ENCODE peak calls at places on chromosome 12, in six cellular contexts. M, I, U, E, H and J are unnamed samples.

GRCh38 chr12:6430124-6430989 is 14.4 kb upstream of the CD27 start:
- DNase-seq in M (peak), I (peak), U (peak), E (peak), H (peak), J (peak)

GRCh38 chr12:50218386-50218785 is 51.2 kb upstream of the CERS5 start:
- DNase-seq in M (no peak), I (no peak), U (no peak), E (no peak), H (peak), J (no peak)

GRCh38 chr12:109112720-109113465 is 3.5 kb upstream of the ACACB start:
- DNase-seq in M (no peak), I (no peak), U (no peak), E (peak), H (no peak), J (no peak)

GRCh38 chr12:44246481-44247105 is 410.7 kb downstream of the TMEM117 start:
- DNase-seq in M (no peak), I (peak), U (no peak), E (no peak), H (no peak), J (peak)

GRCh38 chr12:109596418-109597244 is 23.0 kb downstream of the MVK start:
- DNase-seq in M (no peak), I (no peak), U (no peak), E (no peak), H (no peak), J (no peak)

GRCh38 chr12:93098077-93098476 is 169.0 kb upstream of the EEA1 start:
- DNase-seq in M (peak), I (peak), U (no peak), E (peak), H (peak), J (no peak)

GRCh38 chr12:62448436-62448835 is 18.2 kb upstream of the MON2 start:
- DNase-seq in M (no peak), I (no peak), U (no peak), E (no peak), H (no peak), J (no peak)

GRCh38 chr12:75784591-75784990 is 247.0 kb downstream of the PHLDA1 start:
- DNase-seq in M (peak), I (peak), U (no peak), E (peak), H (no peak), J (no peak)

GRCh38 chr12:19496249-19497208 is 57.2 kb downstream of the AEBP2 start:
- DNase-seq in M (no peak), I (no peak), U (no peak), E (no peak), H (no peak), J (no peak)

GRCh38 chr12:4962539-4963486 is 53.1 kb downstream of the KCNA1 start:
- DNase-seq in M (no peak), I (no peak), U (no peak), E (no peak), H (peak), J (no peak)

GRCh38 chr12:75722714-75723200 is 211.3 kb upstream of the KRR1 start:
- DNase-seq in M (no peak), I (peak), U (peak), E (peak), H (peak), J (peak)

GRCh38 chr12:42756841-42757661 is 167.5 kb upstream of the PRICKLE1 start:
- DNase-seq in M (no peak), I (peak), U (peak), E (no peak), H (peak), J (peak)

GRCh38 chr12:93886533-93887511 is 209.6 kb downstream of the CRADD start:
- DNase-seq in M (no peak), I (peak), U (peak), E (no peak), H (no peak), J (peak)

GRCh38 chr12:94172973-94173372 is 24.6 kb downstream of the PLXNC1 start:
- DNase-seq in M (no peak), I (peak), U (peak), E (peak), H (peak), J (peak)

GRCh38 chr12:2853626-2854025 is 3.2 kb downstream of the TEX52 start:
- DNase-seq in M (peak), I (peak), U (no peak), E (peak), H (peak), J (peak)

GRCh38 chr12:48388938-48389337 is 38.2 kb upstream of the ZNF641 start:
- DNase-seq in M (no peak), I (no peak), U (no peak), E (no peak), H (peak), J (no peak)

GRCh38 chr12:14390885-14391530 is 25.5 kb downstream of the ATF7IP start:
- DNase-seq in M (no peak), I (no peak), U (no peak), E (no peak), H (no peak), J (no peak)

GRCh38 chr12:14393736-14394135 is 28.3 kb downstream of the ATF7IP start:
- DNase-seq in M (no peak), I (peak), U (no peak), E (no peak), H (no peak), J (no peak)

GRCh38 chr12:14394317-14395058 is 29.0 kb downstream of the ATF7IP start:
- DNase-seq in M (no peak), I (peak), U (no peak), E (no peak), H (peak), J (peak)

GRCh38 chr12:14396071-14396470 is 30.6 kb downstream of the ATF7IP start:
- DNase-seq in M (no peak), I (no peak), U (no peak), E (no peak), H (no peak), J (no peak)

GRCh38 chr12:14395059-14395778 is 29.7 kb downstream of the ATF7IP start:
- DNase-seq in M (no peak), I (no peak), U (no peak), E (no peak), H (no peak), J (no peak)
- TF ChIP-seq CTCF in M (no peak), I (no peak), U (no peak), E (no peak), H (no peak), J (no peak)

GRCh38 chr12:16588812-16589211 is 17.1 kb downstream of the LMO3 start:
- DNase-seq in M (no peak), I (no peak), U (no peak), E (no peak), H (peak), J (no peak)

GRCh38 chr12:16585781-16586180 is 20.2 kb downstream of the LMO3 start:
- DNase-seq in M (no peak), I (no peak), U (no peak), E (no peak), H (no peak), J (no peak)

GRCh38 chr12:16587514-16587913 is 18.4 kb downstream of the LMO3 start:
- DNase-seq in M (no peak), I (no peak), U (no peak), E (no peak), H (peak), J (no peak)

GRCh38 chr12:16587110-16587453 is 18.9 kb downstream of the LMO3 start:
- DNase-seq in M (no peak), I (no peak), U (no peak), E (no peak), H (peak), J (no peak)

GRCh38 chr12:16586350-16587109 is 19.4 kb downstream of the LMO3 start:
- DNase-seq in M (no peak), I (peak), U (no peak), E (no peak), H (peak), J (peak)
- H3K4me3 ChIP-seq in M (no peak), I (no peak), U (no peak), E (no peak), H (peak), J (no peak)

GRCh38 chr12:85642810-85643209 is 193.4 kb downstream of the RASSF9 start:
- DNase-seq in M (no peak), I (no peak), U (peak), E (no peak), H (peak), J (no peak)
- TF ChIP-seq CTCF in M (no peak), I (no peak), U (peak), E (peak), H (peak), J (no peak)

GRCh38 chr12:27781680-27782079 is 1.6 kb upstream of the MANSC4 start:
- DNase-seq in M (no peak), I (peak), U (no peak), E (no peak), H (no peak), J (peak)

GRCh38 chr12:27780612-27781408 is 774 bp upstream of the MANSC4 start:
- DNase-seq in M (no peak), I (peak), U (no peak), E (peak), H (peak), J (no peak)

GRCh38 chr12:27779416-27779815 is 617 bp upstream of the KLHL42 start:
- DNase-seq in M (no peak), I (peak), U (no peak), E (peak), H (no peak), J (no peak)

GRCh38 chr12:27779837-27780611 is at the start of the genes KLHL42 and MANSC4:
- DNase-seq in M (peak), I (peak), U (no peak), E (peak), H (peak), J (peak)

GRCh38 chr12:27782481-27782880 is 2.4 kb upstream of the MANSC4 start:
- DNase-seq in M (no peak), I (no peak), U (no peak), E (no peak), H (no peak), J (no peak)
- H3K4me3 ChIP-seq in M (peak), I (no peak), U (no peak), E (no peak), H (no peak), J (no peak)

GRCh38 chr12:71755146-71755892 is 656 bp downstream of the RAB21 start:
- DNase-seq in M (peak), I (peak), U (no peak), E (peak), H (peak), J (no peak)

GRCh38 chr12:71759941-71760340 is 5.3 kb downstream of the RAB21 start:
- DNase-seq in M (no peak), I (no peak), U (no peak), E (no peak), H (no peak), J (no peak)

GRCh38 chr12:71756054-71756675 is 1.5 kb downstream of the RAB21 start:
- DNase-seq in M (no peak), I (no peak), U (no peak), E (no peak), H (peak), J (no peak)

GRCh38 chr12:71752887-71753286 is 1.8 kb upstream of the RAB21 start:
- DNase-seq in M (no peak), I (no peak), U (no peak), E (no peak), H (no peak), J (no peak)

DNA sequence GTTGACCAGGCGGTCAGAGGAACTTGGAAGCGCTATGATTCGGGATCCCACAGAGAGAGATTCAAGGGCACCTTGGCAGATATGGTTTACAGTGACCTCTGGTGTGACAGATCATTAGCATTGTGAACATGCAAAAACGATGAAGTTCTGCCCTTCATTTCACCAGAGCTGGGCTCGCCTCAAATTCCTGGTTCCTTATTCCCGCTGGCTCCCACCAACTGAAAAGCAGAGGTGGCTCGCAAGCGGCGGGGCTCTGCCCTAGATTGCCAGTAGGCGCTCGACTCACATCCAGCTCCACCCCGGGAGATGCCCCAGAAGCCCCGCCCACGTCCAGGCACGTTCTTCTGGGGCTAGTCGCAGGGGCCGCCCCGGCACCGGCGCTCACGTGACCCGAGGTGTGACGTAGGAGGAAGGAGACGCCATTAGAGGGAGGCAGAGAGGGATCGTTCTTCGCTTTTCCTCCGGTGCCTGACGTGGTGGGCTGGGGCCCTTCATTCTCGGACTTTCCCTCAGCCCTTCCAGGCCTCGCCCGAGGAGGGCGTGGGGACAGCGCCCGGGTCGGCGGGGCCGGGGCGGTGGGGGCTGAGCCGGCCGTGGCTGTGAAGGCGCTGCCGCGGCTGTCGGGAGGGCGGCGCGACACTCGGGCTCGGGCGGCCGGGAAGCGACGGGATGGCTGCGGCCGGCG is at the start of gene RAB21:
- DNase-seq in M (peak), I (peak), U (peak), E (peak), H (peak), J (peak)
- TF ChIP-seq CTCF in M (peak), I (peak), U (peak), E (peak), H (peak), J (peak)

DNA sequence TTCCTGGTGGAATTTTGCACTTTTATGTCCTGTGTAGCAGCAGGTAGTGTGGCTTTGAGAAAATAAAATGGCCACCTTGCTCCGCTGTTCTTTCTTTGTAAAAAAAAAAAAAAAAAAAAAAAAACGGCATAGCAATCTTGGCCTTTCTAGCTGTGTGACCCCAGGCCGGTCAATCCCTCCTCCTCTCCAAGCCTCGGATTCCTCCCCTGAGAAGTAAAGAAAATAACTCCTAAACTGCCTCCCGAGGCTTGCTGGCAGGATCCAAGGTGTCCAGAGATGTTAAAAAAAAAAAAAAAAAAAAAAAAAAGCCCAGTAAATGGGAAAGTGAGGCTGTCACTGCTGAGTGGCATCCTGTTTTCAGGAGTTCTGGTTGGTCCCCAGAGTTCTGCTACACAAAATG is 23.9 kb upstream of the MAP1LC3B2 start:
- DNase-seq in M (no peak), I (no peak), U (no peak), E (no peak), H (no peak), J (no peak)
- H3K4me3 ChIP-seq in M (no peak), I (no peak), U (no peak), E (no peak), H (no peak), J (no peak)